ENCODE peak calls at places on chromosomes 16 and 17, in nine cellular contexts. K, O, X, V, Q, C, E, S and F are unnamed samples.

GRCh38 chr17:13498184-13498583 is 103.5 kb downstream of the HS3ST3A1 start:
- DNase-seq in K (no peak), O (no peak), X (no peak), V (no peak), Q (no peak), C (no peak), E (no peak), S (no peak), F (no peak)

GRCh38 chr17:29176500-29177351 is 3.5 kb downstream of the MYO18A start:
- DNase-seq in K (peak; percentile 58), O (no peak), X (peak; percentile 38), V (peak; percentile 86), Q (no peak), C (peak; percentile 89), E (peak; percentile 86), S (peak; percentile 49), F (peak; percentile 82)

GRCh38 chr16:49474741-49475140 is 101.1 kb downstream of the C16orf78 start:
- DNase-seq in K (no peak), O (no peak), X (no peak), V (peak; percentile 32), Q (peak; percentile 29), C (no peak), E (no peak), S (peak; percentile 30), F (no peak)

GRCh38 chr16:30699615-30700099 is 686 bp downstream of the SRCAP start:
- DNase-seq in K (no peak), O (no peak), X (no peak), V (no peak), Q (no peak), C (no peak), E (no peak), S (no peak), F (no peak)

GRCh38 chr16:71843517-71844031 is 2.2 kb upstream of the ATXN1L start:
- DNase-seq in K (no peak), O (no peak), X (no peak), V (no peak), Q (no peak), C (no peak), E (no peak), S (no peak), F (no peak)

GRCh38 chr17:33895491-33895890 is 359.6 kb upstream of the CCL2 start:
- DNase-seq in K (no peak), O (no peak), X (no peak), V (no peak), Q (no peak), C (no peak), E (no peak), S (no peak), F (no peak)

GRCh38 chr17:75365009-75365930 is 40.2 kb downstream of the GRB2 start:
- DNase-seq in K (no peak), O (no peak), X (no peak), V (no peak), Q (no peak), C (no peak), E (no peak), S (no peak), F (peak; percentile 58)

GRCh38 chr17:33725675-33726271 is 432.7 kb upstream of the ASIC2 start:
- DNase-seq in K (no peak), O (peak; percentile 10), X (peak; percentile 34), V (no peak), Q (no peak), C (peak; percentile 23), E (peak; percentile 54), S (peak; percentile 34), F (peak; percentile 64)

GRCh38 chr17:13182854-13183253 is 165.0 kb upstream of the ELAC2 start:
- DNase-seq in K (no peak), O (no peak), X (no peak), V (no peak), Q (no peak), C (peak; percentile 6), E (peak; percentile 29), S (no peak), F (no peak)

GRCh38 chr17:63337579-63337978 is 108.5 kb downstream of the CYB561 start:
- DNase-seq in K (no peak), O (no peak), X (no peak), V (no peak), Q (no peak), C (no peak), E (no peak), S (no peak), F (no peak)

GRCh38 chr17:66025551-66025950 is 166.4 kb downstream of the CEP112 start:
- DNase-seq in K (no peak), O (no peak), X (peak; percentile 6), V (no peak), Q (no peak), C (no peak), E (no peak), S (no peak), F (no peak)

GRCh38 chr17:48240122-48240521 is 132.6 kb downstream of the SNX11 start:
- DNase-seq in K (no peak), O (no peak), X (peak; percentile 18), V (no peak), Q (no peak), C (no peak), E (no peak), S (peak; percentile 41), F (no peak)

GRCh38 chr16:54501797-54502196 is 215.2 kb upstream of the IRX3 start:
- DNase-seq in K (no peak), O (no peak), X (no peak), V (no peak), Q (no peak), C (no peak), E (no peak), S (no peak), F (no peak)

DNA sequence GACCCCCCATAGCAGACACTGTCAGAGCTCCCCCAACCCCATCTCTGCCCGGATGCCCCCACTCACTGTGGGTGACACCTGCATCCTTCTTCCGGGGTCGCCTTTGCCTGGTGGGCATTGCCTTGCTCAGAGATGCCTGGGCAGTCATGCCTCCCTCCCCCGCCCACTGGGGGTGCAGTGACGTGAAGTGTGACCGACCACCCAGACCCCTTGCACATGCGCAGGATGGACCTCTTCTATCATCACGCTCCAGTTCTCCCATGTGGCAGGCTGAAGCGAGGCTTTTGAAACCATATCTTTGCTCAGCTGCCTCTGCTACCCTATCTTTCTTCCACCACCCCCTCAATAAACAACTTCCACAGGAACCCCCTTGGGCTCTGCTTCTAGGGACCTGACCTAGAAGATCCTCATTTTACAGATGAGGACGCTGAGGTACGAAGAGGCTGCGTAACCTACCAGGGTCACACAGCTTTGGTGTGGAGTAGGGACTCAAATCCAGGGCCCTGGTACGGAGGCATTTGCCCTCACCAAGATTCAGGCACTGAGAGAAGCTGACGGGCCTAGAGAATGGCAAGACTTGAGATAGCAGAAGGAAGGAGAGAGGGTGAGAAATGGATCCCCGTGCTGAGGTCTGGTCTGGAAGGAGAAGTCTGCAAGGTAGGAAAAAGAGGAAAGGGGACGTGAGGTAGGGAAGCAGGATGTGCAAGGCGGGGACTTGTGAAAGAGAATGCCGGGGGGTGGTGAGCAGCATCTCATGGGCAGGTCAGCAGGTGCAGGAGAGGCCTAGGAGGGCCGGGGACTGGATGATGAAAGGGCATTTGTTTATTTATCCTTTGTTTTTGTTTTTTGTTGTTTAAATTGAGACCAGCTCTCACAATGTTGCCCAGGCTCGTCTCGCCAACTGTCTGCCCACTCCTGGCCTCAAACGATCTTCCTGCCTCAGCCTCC is 14.4 kb downstream of the NLRC5 start:
- DNase-seq in K (no peak), O (no peak), X (no peak), V (no peak), Q (peak; percentile 35), C (no peak), E (no peak), S (no peak), F (no peak)
- H3K4me3 ChIP-seq in K (no peak overlapping the region), O (no peak overlapping the region), X (no peak overlapping the region), V (no peak overlapping the region), Q (no peak overlapping the region), C (no peak overlapping the region), E (no peak overlapping the region), S (no peak overlapping the region), F (no peak overlapping the region)

GRCh38 chr16:57372372-57373116 is at the start of gene CX3CL1:
- DNase-seq in K (no peak), O (peak; percentile 83), X (peak; percentile 50), V (peak; percentile 95), Q (peak; percentile 96), C (peak; percentile 53), E (peak; percentile 78), S (peak; percentile 61), F (peak; percentile 69)
- H3K4me3 ChIP-seq in K (no peak within 1 kb of the TSS), O (peak within 1 kb of the TSS; percentile 83), X (no peak within 1 kb of the TSS), V (peak within 1 kb of the TSS; percentile 95), Q (peak within 1 kb of the TSS; percentile 78), C (no peak within 1 kb of the TSS), E (no peak within 1 kb of the TSS), S (no peak within 1 kb of the TSS), F (peak within 1 kb of the TSS; percentile 19)

GRCh38 chr17:76542566-76542971 is 2.7 kb downstream of the PRCD start:
- DNase-seq in K (no peak), O (no peak), X (no peak), V (peak; percentile 50), Q (no peak), C (peak; percentile 45), E (peak; percentile 42), S (no peak), F (no peak)

GRCh38 chr17:76542984-76543383 is 3.1 kb downstream of the PRCD start:
- DNase-seq in K (no peak), O (no peak), X (no peak), V (peak; percentile 37), Q (peak; percentile 53), C (no peak), E (peak; percentile 18), S (no peak), F (no peak)

GRCh38 chr17:76544123-76544915 is 4.5 kb downstream of the PRCD start:
- DNase-seq in K (no peak), O (peak; percentile 58), X (no peak), V (peak; percentile 73), Q (peak; percentile 60), C (no peak), E (peak; percentile 39), S (no peak), F (no peak)

GRCh38 chr17:76544916-76545365 is 5.1 kb downstream of the PRCD start:
- DNase-seq in K (no peak), O (no peak), X (no peak), V (peak; percentile 64), Q (peak; percentile 61), C (no peak), E (no peak), S (no peak), F (no peak)

GRCh38 chr17:76543482-76544122 is 3.8 kb downstream of the PRCD start:
- DNase-seq in K (no peak), O (no peak), X (no peak), V (peak; percentile 56), Q (peak; percentile 60), C (no peak), E (no peak), S (no peak), F (peak; percentile 63)
- H3K4me3 ChIP-seq in K (no peak overlapping the region), O (peak overlapping the region; percentile 10), X (no peak overlapping the region), V (no peak overlapping the region), Q (no peak overlapping the region), C (no peak overlapping the region), E (no peak overlapping the region), S (no peak overlapping the region), F (peak overlapping the region; percentile 7)

GRCh38 chr17:76868176-76868668 is at the start of gene MGAT5B:
- DNase-seq in K (peak; percentile 83), O (peak; percentile 68), X (peak; percentile 80), V (peak; percentile 92), Q (peak; percentile 81), C (peak; percentile 61), E (peak; percentile 80), S (peak; percentile 81), F (peak; percentile 87)
- H3K4me3 ChIP-seq in K (peak within 1 kb of the TSS; percentile 39), O (peak within 1 kb of the TSS; percentile 24), X (peak within 1 kb of the TSS; percentile 12), V (no peak within 1 kb of the TSS), Q (peak within 1 kb of the TSS; percentile 32), C (peak within 1 kb of the TSS; percentile 14), E (no peak within 1 kb of the TSS), S (peak within 1 kb of the TSS; percentile 44), F (peak within 1 kb of the TSS; percentile 46)